ENCODE peak calls at places on chromosomes 4 and X, in seven cellular contexts. One of them, this sample, is unnamed.

GRCh38 chr4:181874582-181874981 is 368.6 kb upstream of the TENM3 start:
- DNase-seq in activated T-cell treated with anti-CD3 and anti-CD28 coated beads, Interleukin-2, amount 50 U/mL, for 72 hours: no peak
- DNase-seq in RPMI7951: peak
- DNase-seq in CD4-positive, alpha-beta T cell: no peak
- DNase-seq in astrocyte: no peak
- DNase-seq in NCI-H510A: no peak
- DNase-seq in Calu3: no peak
- DNase-seq in this sample: no peak

GRCh38 chr4:80532674-80533333 is 197.3 kb downstream of the CFAP299 start:
- DNase-seq in activated T-cell treated with anti-CD3 and anti-CD28 coated beads, Interleukin-2, amount 50 U/mL, for 72 hours: no peak
- DNase-seq in Calu3: no peak
- DNase-seq in RPMI7951: no peak
- DNase-seq in CD4-positive, alpha-beta T cell: no peak
- DNase-seq in astrocyte: no peak
- DNase-seq in NCI-H510A: no peak
- DNase-seq in this sample: no peak

GRCh38 chrX:88397551-88397950 is 349.5 kb upstream of the CPXCR1 start:
- DNase-seq in activated T-cell treated with anti-CD3 and anti-CD28 coated beads, Interleukin-2, amount 50 U/mL, for 72 hours: no peak
- DNase-seq in Calu3: no peak
- DNase-seq in CD4-positive, alpha-beta T cell: no peak
- DNase-seq in RPMI7951: no peak
- DNase-seq in astrocyte: no peak
- DNase-seq in NCI-H510A: no peak
- DNase-seq in this sample: no peak

GRCh38 chr4:163911891-163912290 is 417.4 kb downstream of the TMA16 start:
- DNase-seq in NCI-H510A: no peak
- DNase-seq in RPMI7951: no peak
- DNase-seq in Calu3: no peak
- DNase-seq in CD4-positive, alpha-beta T cell: no peak
- DNase-seq in astrocyte: peak
- DNase-seq in activated T-cell treated with anti-CD3 and anti-CD28 coated beads, Interleukin-2, amount 50 U/mL, for 72 hours: no peak
- DNase-seq in this sample: no peak

GRCh38 chr4:18020145-18020670 is 1.3 kb downstream of the LCORL start:
- DNase-seq in NCI-H510A: no peak
- DNase-seq in activated T-cell treated with anti-CD3 and anti-CD28 coated beads, Interleukin-2, amount 50 U/mL, for 72 hours: peak
- DNase-seq in astrocyte: no peak
- DNase-seq in CD4-positive, alpha-beta T cell: peak
- DNase-seq in RPMI7951: peak
- DNase-seq in Calu3: peak
- DNase-seq in this sample: peak

GRCh38 chrX:110277609-110278008 is 40.3 kb downstream of the AMMECR1 start:
- DNase-seq in Calu3: no peak
- DNase-seq in activated T-cell treated with anti-CD3 and anti-CD28 coated beads, Interleukin-2, amount 50 U/mL, for 72 hours: no peak
- DNase-seq in CD4-positive, alpha-beta T cell: no peak
- DNase-seq in astrocyte: no peak
- DNase-seq in RPMI7951: no peak
- DNase-seq in NCI-H510A: no peak
- DNase-seq in this sample: no peak

GRCh38 chr4:87251104-87251503 is 30.7 kb upstream of the KLHL8 start:
- DNase-seq in Calu3: no peak
- DNase-seq in activated T-cell treated with anti-CD3 and anti-CD28 coated beads, Interleukin-2, amount 50 U/mL, for 72 hours: no peak
- DNase-seq in CD4-positive, alpha-beta T cell: no peak
- DNase-seq in NCI-H510A: no peak
- DNase-seq in RPMI7951: no peak
- DNase-seq in astrocyte: no peak
- DNase-seq in this sample: no peak

GRCh38 chr4:16029886-16030285 is 53.9 kb downstream of the PROM1 start:
- DNase-seq in Calu3: no peak
- DNase-seq in RPMI7951: no peak
- DNase-seq in NCI-H510A: no peak
- DNase-seq in astrocyte: no peak
- DNase-seq in CD4-positive, alpha-beta T cell: no peak
- DNase-seq in activated T-cell treated with anti-CD3 and anti-CD28 coated beads, Interleukin-2, amount 50 U/mL, for 72 hours: no peak
- DNase-seq in this sample: no peak

GRCh38 chr4:102625232-102625930 is 124.2 kb downstream of the NFKB1 start:
- DNase-seq in Calu3: peak
- DNase-seq in astrocyte: no peak
- DNase-seq in CD4-positive, alpha-beta T cell: peak
- DNase-seq in activated T-cell treated with anti-CD3 and anti-CD28 coated beads, Interleukin-2, amount 50 U/mL, for 72 hours: peak
- DNase-seq in NCI-H510A: no peak
- DNase-seq in RPMI7951: peak
- DNase-seq in this sample: peak

GRCh38 chr4:8675383-8675782 is 82.8 kb downstream of the CPZ start:
- DNase-seq in Calu3: no peak
- DNase-seq in astrocyte: no peak
- DNase-seq in activated T-cell treated with anti-CD3 and anti-CD28 coated beads, Interleukin-2, amount 50 U/mL, for 72 hours: no peak
- DNase-seq in RPMI7951: peak
- DNase-seq in CD4-positive, alpha-beta T cell: no peak
- DNase-seq in NCI-H510A: no peak
- DNase-seq in this sample: peak

GRCh38 chr4:54281060-54281781 is 52.1 kb downstream of the PDGFRA start:
- DNase-seq in NCI-H510A: no peak
- DNase-seq in Calu3: peak
- DNase-seq in RPMI7951: peak
- DNase-seq in activated T-cell treated with anti-CD3 and anti-CD28 coated beads, Interleukin-2, amount 50 U/mL, for 72 hours: no peak
- DNase-seq in astrocyte: peak
- DNase-seq in CD4-positive, alpha-beta T cell: no peak
- DNase-seq in this sample: peak

GRCh38 chr4:122764808-122765189 is 32.3 kb downstream of the BBS12 start:
- DNase-seq in activated T-cell treated with anti-CD3 and anti-CD28 coated beads, Interleukin-2, amount 50 U/mL, for 72 hours: no peak
- DNase-seq in astrocyte: peak
- DNase-seq in NCI-H510A: no peak
- DNase-seq in Calu3: no peak
- DNase-seq in CD4-positive, alpha-beta T cell: no peak
- DNase-seq in RPMI7951: peak
- DNase-seq in this sample: peak

GRCh38 chr4:893276-893994 is 38.7 kb downstream of the GAK start:
- DNase-seq in Calu3: no peak
- DNase-seq in NCI-H510A: no peak
- DNase-seq in RPMI7951: no peak
- DNase-seq in CD4-positive, alpha-beta T cell: no peak
- DNase-seq in astrocyte: no peak
- DNase-seq in activated T-cell treated with anti-CD3 and anti-CD28 coated beads, Interleukin-2, amount 50 U/mL, for 72 hours: no peak
- DNase-seq in this sample: no peak

GRCh38 chr4:56668267-56668666 is 12.8 kb downstream of the HOPX start:
- DNase-seq in RPMI7951: no peak
- DNase-seq in NCI-H510A: no peak
- DNase-seq in Calu3: no peak
- DNase-seq in astrocyte: no peak
- DNase-seq in CD4-positive, alpha-beta T cell: no peak
- DNase-seq in activated T-cell treated with anti-CD3 and anti-CD28 coated beads, Interleukin-2, amount 50 U/mL, for 72 hours: no peak
- DNase-seq in this sample: no peak

GRCh38 chr4:86993909-86994672 is 59.3 kb downstream of the AFF1 start:
- DNase-seq in CD4-positive, alpha-beta T cell: no peak
- DNase-seq in RPMI7951: no peak
- DNase-seq in activated T-cell treated with anti-CD3 and anti-CD28 coated beads, Interleukin-2, amount 50 U/mL, for 72 hours: no peak
- DNase-seq in astrocyte: no peak
- DNase-seq in Calu3: no peak
- DNase-seq in NCI-H510A: no peak
- DNase-seq in this sample: no peak

This sample was measured in IMR-90.